ENCODE peak calls at places on chromosomes 2 and 18, in seven cellular contexts. K, R, Y, E, F, U and W are unnamed samples.

GRCh38 chr18:55001625-55002024 is 42.4 kb upstream of the CCDC68 start:
- DNase-seq in R (no peak), E (no peak), K (no peak), U (no peak), Y (no peak), F (no peak), W (peak)

GRCh38 chr18:59634096-59634495 is 63.1 kb downstream of the CCBE1 start:
- DNase-seq in F (no peak), U (no peak), E (no peak), R (peak), Y (no peak), K (no peak), W (no peak)

GRCh38 chr2:135130751-135131150 is 78.7 kb downstream of the RAB3GAP1 start:
- DNase-seq in K (no peak), E (no peak), U (no peak), F (no peak), Y (no peak), R (no peak), W (no peak)

GRCh38 chr2:111052621-111053020 is 68.1 kb upstream of the BCL2L11 start:
- DNase-seq in E (no peak), K (no peak), Y (no peak), R (no peak), F (no peak), U (no peak), W (no peak)

GRCh38 chr18:9832871-9833270 is 52.9 kb upstream of the TXNDC2 start:
- DNase-seq in U (no peak), F (no peak), R (no peak), Y (no peak), E (no peak), K (no peak), W (no peak)

GRCh38 chr18:52510139-52510538 is 170.1 kb downstream of the DCC start:
- DNase-seq in Y (no peak), F (no peak), U (no peak), R (no peak), E (no peak), K (no peak), W (no peak)

GRCh38 chr2:101883860-101884259 is 107.9 kb upstream of the IL1R2 start:
- DNase-seq in U (peak), F (peak), K (no peak), E (no peak), Y (peak), R (peak), W (peak)

GRCh38 chr2:10135296-10136089 is 13.0 kb downstream of the RRM2 start:
- DNase-seq in K (no peak), R (peak), Y (no peak), U (no peak), E (no peak), F (no peak), W (no peak)

GRCh38 chr2:85728342-85728741 is 25.4 kb upstream of the ATOH8 start:
- DNase-seq in E (no peak), U (no peak), F (no peak), Y (no peak), R (no peak), K (no peak), W (no peak)

GRCh38 chr2:11099122-11100065 is 55.9 kb upstream of the SLC66A3 start:
- DNase-seq in R (no peak), F (no peak), Y (no peak), U (peak), K (peak), E (no peak), W (no peak)

GRCh38 chr2:215699018-215699417 is 263.1 kb upstream of the FN1 start:
- DNase-seq in R (no peak), U (no peak), E (no peak), K (no peak), F (no peak), Y (no peak), W (no peak)

GRCh38 chr2:230575640-230576324 is 136.9 kb upstream of the CAB39 start:
- DNase-seq in E (no peak), U (no peak), K (no peak), R (no peak), Y (no peak), F (no peak), W (no peak)

GRCh38 chr18:13178976-13179375 is 39.6 kb upstream of the LDLRAD4 start:
- DNase-seq in F (no peak), R (peak), U (no peak), K (no peak), Y (no peak), E (no peak), W (no peak)

GRCh38 chr2:68834737-68835136 is 36.5 kb downstream of the BMP10 start:
- DNase-seq in E (no peak), U (no peak), R (no peak), Y (no peak), K (no peak), F (no peak), W (no peak)

GRCh38 chr2:112142525-112143078 is 4.4 kb downstream of the FBLN7 start:
- DNase-seq in Y (no peak), R (no peak), U (no peak), K (peak), E (no peak), F (no peak), W (no peak)

GRCh38 chr2:209960676-209961630 is 41.5 kb upstream of the RPE start:
- DNase-seq in R (peak), F (peak), Y (peak), U (peak), E (no peak), K (no peak), W (peak)

GRCh38 chr2:42493885-42494433 is at the start of gene KCNG3:
- DNase-seq in R (peak), Y (peak), F (peak), E (no peak), U (peak), K (peak), W (peak)

GRCh38 chr18:12593861-12594260 is 64.0 kb downstream of the SPIRE1 start:
- DNase-seq in E (no peak), R (peak), F (no peak), U (no peak), K (no peak), Y (no peak), W (no peak)

GRCh38 chr2:228545041-228545440 is 363.6 kb upstream of the SPHKAP start:
- DNase-seq in E (no peak), R (peak), Y (no peak), K (no peak), F (no peak), U (no peak), W (peak)

GRCh38 chr2:220795705-220796104 is 776.4 kb downstream of the EPHA4 start:
- DNase-seq in R (no peak), U (no peak), E (no peak), Y (no peak), K (no peak), F (no peak), W (peak)

GRCh38 chr2:169221745-169222369 is 140.5 kb downstream of the LRP2 start:
- DNase-seq in E (no peak), Y (peak), R (peak), U (no peak), F (peak), K (no peak), W (peak)

DNA sequence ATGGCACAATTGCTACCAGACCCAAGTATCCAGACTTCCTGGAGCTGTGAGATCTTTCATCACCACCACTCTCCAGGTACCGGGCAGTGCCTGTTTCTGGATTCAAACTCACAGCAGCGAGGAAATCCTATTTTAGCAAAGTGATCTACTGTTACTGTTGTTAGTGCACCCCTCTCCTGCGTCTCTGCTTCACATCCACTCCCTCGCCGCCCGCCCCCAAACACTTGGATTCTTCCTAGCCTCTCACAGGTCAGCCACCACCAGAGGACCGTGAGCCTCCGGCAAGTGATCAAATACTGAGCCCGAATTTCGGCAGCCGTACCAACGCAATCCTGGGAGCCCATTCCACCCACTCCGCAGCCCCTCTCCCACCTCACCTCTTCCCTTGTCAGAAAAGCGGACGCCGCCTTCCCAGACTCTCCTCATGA is 519 bp downstream of the METTL4 start:
- DNase-seq in Y (peak), F (peak), U (peak), K (peak), E (no peak), R (peak), W (peak)
- TF ChIP-seq CTCF in Y (peak), F (no peak), U (no peak), K (peak), E (no peak), R (no peak), W (peak)

GRCh38 chr2:157741819-157742484 is 113.3 kb upstream of the ACVR1C start:
- DNase-seq in U (no peak), K (no peak), Y (no peak), E (no peak), R (no peak), F (no peak), W (no peak)
- H3K4me3 ChIP-seq in U (no peak), K (no peak), Y (no peak), E (no peak), R (no peak), F (no peak), W (no peak)

DNA sequence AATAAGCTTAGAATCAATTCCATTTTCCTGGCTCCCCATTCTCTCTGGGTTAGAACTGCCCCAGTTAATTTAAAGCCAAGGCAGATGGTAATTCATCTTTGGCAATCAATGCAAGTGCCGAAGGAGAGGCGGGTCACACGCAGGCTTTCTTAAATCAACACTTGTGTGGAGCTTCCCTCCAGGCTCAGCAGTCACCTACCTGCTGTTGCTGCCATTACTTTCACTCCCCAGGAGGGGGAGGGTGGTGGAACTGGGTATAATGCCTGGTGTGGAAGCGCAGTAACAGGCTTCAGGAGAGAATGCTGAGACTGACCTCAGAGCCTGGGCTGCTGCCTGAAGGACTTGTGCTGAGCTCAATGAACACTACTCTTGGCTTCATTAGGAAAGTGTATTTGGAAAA is 19.2 kb downstream of the TTR start:
- DNase-seq in F (no peak), U (peak), E (no peak), K (no peak), Y (peak), R (peak), W (peak)
- TF ChIP-seq CTCF in F (no peak), U (peak), E (peak), K (peak), Y (no peak), R (peak), W (peak)

DNA sequence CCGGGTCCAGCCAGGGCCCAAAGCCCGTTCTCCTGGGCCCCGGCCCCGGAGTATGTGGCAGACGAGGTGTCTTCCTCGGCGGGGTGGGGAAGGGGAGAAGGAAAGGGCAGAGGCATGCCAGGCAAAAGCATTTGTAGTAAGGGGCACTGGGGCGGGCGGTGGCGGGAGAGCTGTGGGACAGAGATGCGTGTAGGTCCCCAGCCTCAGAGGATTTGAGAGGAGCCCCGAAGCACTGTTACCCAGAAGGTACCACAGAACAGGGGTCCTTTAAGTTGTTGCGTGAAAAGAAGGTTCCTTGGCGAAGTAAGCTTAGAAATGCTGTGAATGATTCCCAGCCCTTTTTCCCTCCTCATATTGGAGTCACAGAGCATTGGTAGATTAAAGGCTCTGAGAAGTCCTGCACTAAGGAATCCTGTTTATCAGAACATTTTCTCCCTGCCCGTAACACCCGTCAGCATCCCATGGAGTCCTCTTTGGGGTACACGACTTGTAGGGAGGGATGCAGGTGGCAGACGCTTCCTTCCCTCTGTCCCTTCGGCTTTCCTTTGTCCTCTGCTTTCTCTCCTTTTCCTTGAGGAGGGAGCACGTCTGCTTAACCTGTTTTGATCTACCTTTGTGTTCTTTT is 12.5 kb downstream of the GAREM2 start:
- DNase-seq in K (no peak), U (no peak), R (no peak), Y (peak), E (no peak), F (no peak), W (no peak)
- H3K4me3 ChIP-seq in K (peak), U (peak), R (peak), Y (no peak), E (peak), F (peak), W (peak)

GRCh38 chr2:236040600-236041328 is 127.4 kb downstream of the GBX2 start:
- DNase-seq in K (no peak), R (no peak), U (no peak), Y (peak), F (no peak), E (no peak), W (peak)

GRCh38 chr2:236044191-236044590 is 124.0 kb downstream of the GBX2 start:
- DNase-seq in R (no peak), Y (no peak), F (no peak), U (no peak), E (no peak), K (no peak), W (no peak)

GRCh38 chr2:236045264-236046235 is 122.6 kb downstream of the GBX2 start:
- DNase-seq in R (no peak), Y (no peak), K (no peak), E (no peak), F (no peak), U (no peak), W (peak)

GRCh38 chr2:236041616-236042015 is 126.6 kb downstream of the GBX2 start:
- DNase-seq in U (no peak), Y (no peak), K (no peak), E (no peak), F (no peak), R (no peak), W (no peak)

DNA sequence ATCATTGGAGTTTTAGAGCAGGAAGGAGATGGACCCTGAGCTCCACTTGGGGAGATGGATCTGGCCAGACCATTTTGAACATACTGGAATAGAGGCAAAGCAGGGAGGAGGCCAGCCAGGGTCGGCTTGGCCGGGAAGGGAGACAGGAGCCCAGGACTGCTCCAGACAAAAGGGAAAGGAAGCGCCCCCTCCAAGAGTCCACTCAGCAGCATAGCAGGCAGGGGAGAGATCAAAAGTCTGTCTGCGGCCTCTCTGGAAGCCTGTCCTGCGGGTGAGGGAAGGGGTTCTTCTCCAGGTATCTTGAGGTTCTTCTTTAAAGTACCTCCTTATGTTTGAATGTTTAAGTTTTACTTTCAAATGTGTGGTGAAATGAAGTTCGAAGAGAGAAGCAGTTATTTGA is 126.1 kb downstream of the GBX2 start:
- DNase-seq in K (no peak), Y (no peak), E (no peak), R (no peak), U (no peak), F (no peak), W (no peak)
- TF ChIP-seq CTCF in K (no peak), Y (no peak), E (no peak), R (no peak), U (no peak), F (no peak), W (no peak)

DNA sequence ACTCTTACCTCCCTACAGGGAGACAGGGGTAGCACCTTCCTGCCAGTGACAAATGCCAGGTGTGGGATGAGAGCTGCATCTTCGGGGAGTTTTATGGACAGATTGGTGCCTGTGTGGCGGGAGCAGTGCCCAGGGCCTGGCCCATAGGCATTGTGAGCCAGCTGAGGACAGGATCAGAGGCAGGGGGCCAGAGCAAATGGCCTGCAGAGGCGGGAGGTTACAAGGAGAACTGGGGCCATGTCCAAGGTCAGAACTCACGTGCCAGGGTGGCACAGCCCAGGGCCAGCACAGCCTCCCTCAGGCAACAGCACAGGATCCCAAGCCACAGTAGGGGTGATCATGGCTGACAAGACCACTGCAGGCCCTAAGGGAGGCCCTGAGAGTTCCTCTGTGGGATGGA is 40.2 kb upstream of the MCFD2 start:
- DNase-seq in K (no peak), U (no peak), F (no peak), E (no peak), Y (no peak), R (no peak), W (no peak)
- H3K4me3 ChIP-seq in K (no peak), U (no peak), F (no peak), E (no peak), Y (no peak), R (no peak), W (no peak)

GRCh38 chr18:36189486-36189885 is 2.2 kb downstream of the MOCOS start:
- DNase-seq in F (no peak), K (no peak), U (no peak), R (no peak), E (no peak), Y (no peak), W (no peak)
- TF ChIP-seq CTCF in F (no peak), K (no peak), U (no peak), R (no peak), E (no peak), Y (no peak), W (no peak)

GRCh38 chr18:80034068-80034851 is at the start of gene RBFA:
- DNase-seq in K (peak), E (peak), Y (peak), U (peak), F (peak), R (peak), W (peak)

GRCh38 chr18:80037300-80037699 is 3.1 kb downstream of the RBFA start:
- DNase-seq in K (no peak), U (no peak), E (no peak), R (no peak), Y (no peak), F (no peak), W (no peak)

GRCh38 chr18:80034852-80035406 is 695 bp downstream of the RBFA start:
- DNase-seq in U (no peak), R (peak), F (no peak), E (no peak), Y (no peak), K (no peak), W (no peak)

GRCh38 chr18:80037869-80038630 is 3.8 kb downstream of the RBFA start:
- DNase-seq in R (no peak), E (no peak), U (no peak), Y (no peak), K (no peak), F (no peak), W (no peak)

GRCh38 chr18:80035997-80036396 is 1.8 kb downstream of the RBFA start:
- DNase-seq in U (no peak), R (no peak), Y (no peak), K (no peak), E (no peak), F (no peak), W (no peak)
- H3K4me3 ChIP-seq in U (peak), R (no peak), Y (no peak), K (no peak), E (no peak), F (no peak), W (no peak)

DNA sequence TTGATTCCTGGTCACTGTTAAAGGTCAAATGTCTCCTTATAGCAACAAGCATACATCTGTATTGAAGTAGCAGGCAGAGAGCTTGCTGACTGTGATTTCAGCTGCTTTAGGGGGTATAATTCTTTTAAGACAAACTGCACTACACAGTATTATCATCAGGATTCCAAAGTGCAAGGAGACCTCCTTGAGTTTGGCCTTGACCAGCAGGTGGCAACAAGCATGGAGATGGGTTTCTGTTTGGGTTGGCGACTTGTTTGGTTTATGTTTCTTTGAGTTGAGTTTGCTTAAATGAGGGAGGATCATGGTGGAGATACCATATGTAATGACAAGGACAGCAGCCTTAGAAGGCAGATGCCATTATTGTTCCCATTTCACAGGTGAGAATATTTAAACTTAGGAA is 681.0 kb upstream of the ID2 start:
- DNase-seq in E (no peak), U (peak), K (no peak), R (peak), F (no peak), Y (no peak), W (no peak)
- TF ChIP-seq CTCF in E (peak), U (peak), K (peak), R (peak), F (peak), Y (peak), W (peak)

GRCh38 chr2:12421061-12421460 is 295.7 kb upstream of the TRIB2 start:
- DNase-seq in F (no peak), R (no peak), E (no peak), U (no peak), K (no peak), Y (no peak), W (no peak)

GRCh38 chr2:12428324-12428723 is 288.4 kb upstream of the TRIB2 start:
- DNase-seq in F (no peak), K (no peak), U (no peak), Y (no peak), R (no peak), E (no peak), W (no peak)

GRCh38 chr2:12428786-12429185 is 287.9 kb upstream of the TRIB2 start:
- DNase-seq in Y (no peak), F (no peak), R (no peak), E (no peak), U (no peak), K (no peak), W (no peak)

GRCh38 chr2:12424219-12424618 is 292.5 kb upstream of the TRIB2 start:
- DNase-seq in F (no peak), K (no peak), Y (no peak), E (no peak), R (no peak), U (no peak), W (peak)

GRCh38 chr2:12424820-12425219 is 291.9 kb upstream of the TRIB2 start:
- DNase-seq in K (no peak), F (no peak), E (no peak), Y (no peak), R (peak), U (no peak), W (no peak)
- H3K4me3 ChIP-seq in K (no peak), F (no peak), E (no peak), Y (no peak), R (no peak), U (no peak), W (no peak)